ENCODE peak calls at places on chromosome 11, in four cellular contexts. One of them, this sample, is unnamed.

GRCh38 chr11:13134886-13135285 is 125.8 kb downstream of the RASSF10 start:
- DNase-seq in adrenal gland: no peak
- DNase-seq in GM12891: no peak
- DNase-seq in A549: no peak
- DNase-seq in this sample: no peak

GRCh38 chr11:134592391-134592990 is 180.4 kb upstream of the B3GAT1 start:
- DNase-seq in A549: no peak
- DNase-seq in GM12891: no peak
- DNase-seq in adrenal gland: peak
- DNase-seq in this sample: no peak

GRCh38 chr11:19359425-19360000 is 118.8 kb upstream of the E2F8 start:
- DNase-seq in GM12891: no peak
- DNase-seq in adrenal gland: no peak
- DNase-seq in A549: no peak
- DNase-seq in this sample: no peak

GRCh38 chr11:92969634-92970347 is at the start of gene MTNR1B:
- DNase-seq in A549: no peak
- DNase-seq in GM12891: no peak
- DNase-seq in adrenal gland: no peak
- DNase-seq in this sample: no peak

GRCh38 chr11:78194490-78194889 is 5.8 kb downstream of the USP35 start:
- DNase-seq in A549: no peak
- DNase-seq in GM12891: no peak
- DNase-seq in adrenal gland: peak
- DNase-seq in this sample: peak

GRCh38 chr11:47348859-47349258 is 3.6 kb downstream of the MYBPC3 start:
- DNase-seq in A549: peak
- DNase-seq in adrenal gland: no peak
- DNase-seq in GM12891: peak
- DNase-seq in this sample: peak

GRCh38 chr11:77710358-77710757 is 72.8 kb upstream of the CLNS1A start:
- DNase-seq in adrenal gland: no peak
- DNase-seq in A549: no peak
- DNase-seq in GM12891: no peak
- DNase-seq in this sample: peak

GRCh38 chr11:15819679-15820286 is 536.6 kb downstream of the SOX6 start:
- DNase-seq in GM12891: peak
- DNase-seq in adrenal gland: peak
- DNase-seq in A549: peak
- DNase-seq in this sample: peak

GRCh38 chr11:43601511-43601910 is 79.0 kb upstream of the HSD17B12 start:
- DNase-seq in adrenal gland: no peak
- DNase-seq in GM12891: no peak
- DNase-seq in A549: no peak
- DNase-seq in this sample: no peak

GRCh38 chr11:10856689-10857603 is 907 bp downstream of the ZBED5 start:
- DNase-seq in A549: no peak
- DNase-seq in adrenal gland: peak
- DNase-seq in GM12891: no peak
- DNase-seq in this sample: peak
- TF ChIP-seq POLR2A in A549: no peak
- TF ChIP-seq POLR2A in adrenal gland: no peak
- TF ChIP-seq POLR2A in GM12891: no peak
- TF ChIP-seq POLR2A in this sample: peak

GRCh38 chr11:68099474-68100405 is 21.4 kb downstream of the CHKA start:
- DNase-seq in A549: no peak
- DNase-seq in GM12891: no peak
- DNase-seq in adrenal gland: peak
- DNase-seq in this sample: no peak
- TF ChIP-seq POLR2A in A549: no peak
- TF ChIP-seq POLR2A in GM12891: no peak
- TF ChIP-seq POLR2A in adrenal gland: no peak
- TF ChIP-seq POLR2A in this sample: no peak

DNA sequence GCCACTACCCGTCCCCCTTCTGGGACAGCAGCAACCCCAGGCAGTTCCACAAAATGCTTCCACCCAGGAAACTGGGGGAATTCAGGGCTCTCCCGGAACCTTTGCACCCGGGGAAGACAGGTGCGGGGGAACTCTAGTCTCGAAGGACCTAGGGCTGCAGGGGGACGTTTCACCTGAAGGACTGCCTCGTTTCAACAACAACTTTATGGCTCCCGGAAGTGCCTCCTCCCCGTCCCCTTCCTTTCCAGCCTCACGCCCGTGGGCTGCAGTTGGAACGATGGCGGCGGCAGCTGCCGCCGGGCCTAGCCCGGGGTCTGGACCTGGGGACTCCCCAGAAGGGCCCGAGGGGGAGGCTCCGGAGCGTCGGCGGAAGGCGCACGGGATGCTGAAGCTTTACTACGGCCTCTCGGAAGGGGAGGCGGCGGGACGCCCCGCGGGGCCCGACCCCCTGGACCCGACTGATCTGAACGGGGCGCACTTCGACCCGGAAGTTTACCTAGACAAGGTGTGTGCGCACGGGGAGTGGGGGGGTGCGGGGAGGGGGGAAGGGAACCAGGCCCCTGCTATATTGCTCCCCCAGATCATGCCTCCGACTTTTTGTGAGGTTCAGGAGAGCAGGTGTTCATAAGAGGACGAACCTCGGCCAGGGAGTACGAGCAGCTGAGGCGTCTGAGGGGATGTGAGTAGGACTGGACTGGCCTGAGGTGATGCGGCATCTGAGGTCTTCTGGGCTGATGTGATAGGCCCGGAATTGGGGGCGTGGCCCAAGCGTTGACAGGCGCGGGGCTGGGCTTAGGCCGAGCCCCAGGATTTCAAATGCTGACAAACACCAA is at the start of gene VPS51:
- DNase-seq in A549: peak
- DNase-seq in adrenal gland: peak
- DNase-seq in GM12891: peak
- DNase-seq in this sample: peak
- TF ChIP-seq POLR2A in A549: peak
- TF ChIP-seq POLR2A in adrenal gland: peak
- TF ChIP-seq POLR2A in GM12891: peak
- TF ChIP-seq POLR2A in this sample: peak

DNA sequence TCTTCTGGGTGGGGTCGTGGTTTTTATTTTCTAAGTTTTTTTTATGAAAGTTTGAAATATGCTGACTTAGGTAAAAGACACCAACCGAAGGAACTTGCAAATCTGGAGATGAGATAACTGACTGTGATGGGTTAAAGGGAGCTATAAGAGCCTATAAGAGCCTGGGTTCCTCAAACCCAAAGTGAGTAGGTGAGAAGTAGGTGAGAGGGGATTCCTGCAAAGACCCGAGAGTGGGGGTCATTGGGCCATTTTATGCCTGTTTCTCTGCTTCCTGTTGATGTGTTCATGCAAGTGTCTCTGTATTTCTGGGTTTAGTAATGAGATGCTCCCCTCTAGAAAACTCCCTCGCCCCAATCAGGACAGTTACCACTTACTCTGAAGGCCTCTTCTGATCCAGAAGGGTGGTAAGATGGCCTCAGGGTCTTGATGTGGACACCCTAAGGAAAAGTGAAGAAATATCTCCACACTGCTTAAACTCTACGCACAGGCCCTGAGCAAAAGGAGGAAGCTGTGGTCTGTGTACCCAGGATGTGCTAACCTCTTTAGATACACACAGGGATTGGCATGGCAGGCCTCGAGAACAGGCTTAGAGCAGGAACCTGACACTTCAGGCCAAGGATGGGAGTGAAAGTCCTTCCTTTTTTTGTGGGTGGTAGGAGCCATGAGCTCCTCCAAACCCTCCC is 1.8 kb downstream of the FLI1 start:
- DNase-seq in adrenal gland: no peak
- DNase-seq in A549: no peak
- DNase-seq in GM12891: no peak
- DNase-seq in this sample: no peak
- TF ChIP-seq POLR2A in adrenal gland: no peak
- TF ChIP-seq POLR2A in A549: no peak
- TF ChIP-seq POLR2A in GM12891: no peak
- TF ChIP-seq POLR2A in this sample: no peak

This sample was measured in H54.